ENCODE peak calls at places on chromosomes 12 and 14, in eight cellular contexts. X, F, L, E, T, H, Q and A are unnamed samples.

GRCh38 chr14:75831971-75832370 is 149.8 kb downstream of the TGFB3 start:
- DNase-seq in X (peak; percentile 71), F (no peak), L (peak; percentile 42), E (no peak), T (peak; percentile 44), H (peak; percentile 59), Q (no peak), A (peak; percentile 94)

GRCh38 chr14:92589213-92589852 is 75.8 kb downstream of the RIN3 start:
- DNase-seq in X (no peak), F (peak; percentile 45), L (peak; percentile 64), E (peak; percentile 42), T (peak; percentile 34), H (peak; percentile 52), Q (no peak), A (peak; percentile 56)

GRCh38 chr12:116148844-116149243 is 128.6 kb downstream of the MED13L start:
- DNase-seq in X (no peak), F (no peak), L (no peak), E (no peak), T (no peak), H (no peak), Q (no peak), A (peak; percentile 52)

GRCh38 chr12:99954724-99955123 is 30.0 kb downstream of the ANKS1B start:
- DNase-seq in X (no peak), F (peak; percentile 3), L (no peak), E (no peak), T (no peak), H (no peak), Q (no peak), A (no peak)

GRCh38 chr14:56351861-56352260 is 227.7 kb upstream of the TMEM260 start:
- DNase-seq in X (peak; percentile 57), F (no peak), L (peak; percentile 46), E (peak; percentile 33), T (no peak), H (peak; percentile 92), Q (no peak), A (peak; percentile 84)

GRCh38 chr12:49537709-49538601 is 875 bp upstream of the KCNH3 start:
- DNase-seq in X (no peak), F (peak; percentile 76), L (no peak), E (peak; percentile 69), T (peak; percentile 31), H (no peak), Q (no peak), A (peak; percentile 15)

GRCh38 chr14:102819176-102819628 is 42.0 kb downstream of the TRAF3 start:
- DNase-seq in X (peak; percentile 81), F (no peak), L (no peak), E (no peak), T (peak; percentile 45), H (no peak), Q (no peak), A (no peak)

GRCh38 chr12:56836800-56837663 is 73.9 kb downstream of the HSD17B6 start:
- DNase-seq in X (peak; percentile 84), F (no peak), L (peak; percentile 35), E (no peak), T (no peak), H (peak; percentile 72), Q (no peak), A (peak; percentile 74)

GRCh38 chr12:13701502-13701901 is 279.9 kb downstream of the GRIN2B start:
- DNase-seq in X (no peak), F (no peak), L (no peak), E (peak; percentile 3), T (no peak), H (no peak), Q (no peak), A (no peak)

GRCh38 chr14:31206536-31207286 is 882 bp downstream of the HECTD1 start:
- DNase-seq in X (no peak), F (peak; percentile 43), L (peak; percentile 30), E (peak; percentile 59), T (peak; percentile 40), H (no peak), Q (no peak), A (peak; percentile 16)

GRCh38 chr12:32743264-32743663 is 12.4 kb downstream of the YARS2 start:
- DNase-seq in X (no peak), F (no peak), L (no peak), E (no peak), T (no peak), H (no peak), Q (no peak), A (no peak)

GRCh38 chr12:122891661-122892525 is 4.0 kb downstream of the VPS37B start:
- DNase-seq in X (peak; percentile 89), F (peak; percentile 64), L (peak; percentile 75), E (peak; percentile 79), T (no peak), H (peak; percentile 88), Q (peak; percentile 68), A (peak; percentile 88)

GRCh38 chr12:88298761-88299242 is 156.7 kb downstream of the TMTC3 start:
- DNase-seq in X (peak; percentile 95), F (no peak), L (peak; percentile 57), E (peak; percentile 13), T (no peak), H (peak; percentile 73), Q (no peak), A (peak; percentile 88)

GRCh38 chr14:93059917-93060545 is 55.7 kb downstream of the ITPK1 start:
- DNase-seq in X (no peak), F (no peak), L (no peak), E (peak; percentile 58), T (no peak), H (no peak), Q (no peak), A (no peak)

GRCh38 chr12:112916270-112916669 is 9.5 kb downstream of the OAS1 start:
- DNase-seq in X (peak; percentile 77), F (no peak), L (peak; percentile 30), E (no peak), T (no peak), H (no peak), Q (no peak), A (peak; percentile 80)

GRCh38 chr12:26058308-26058707 is 66.5 kb downstream of the BHLHE41 start:
- DNase-seq in X (no peak), F (no peak), L (no peak), E (peak; percentile 22), T (no peak), H (no peak), Q (no peak), A (peak; percentile 16)

GRCh38 chr12:52147983-52148540 is 43.8 kb downstream of the KRT80 start:
- DNase-seq in X (no peak), F (no peak), L (no peak), E (no peak), T (no peak), H (no peak), Q (no peak), A (no peak)

GRCh38 chr14:66137076-66137475 is 349.1 kb upstream of the CCDC196 start:
- DNase-seq in X (no peak), F (no peak), L (no peak), E (no peak), T (peak; percentile 15), H (no peak), Q (no peak), A (no peak)

GRCh38 chr12:99334737-99335136 is 312.8 kb upstream of the GARIN6 start:
- DNase-seq in X (no peak), F (peak; percentile 9), L (no peak), E (no peak), T (no peak), H (no peak), Q (no peak), A (no peak)

GRCh38 chr14:95703341-95703740 is 10.6 kb downstream of the TCL1A start:
- DNase-seq in X (no peak), F (no peak), L (no peak), E (no peak), T (no peak), H (no peak), Q (no peak), A (no peak)
- H3K4me2 ChIP-seq in X (no peak overlapping the region), F (no peak overlapping the region), L (no peak overlapping the region), E (no peak overlapping the region), T (no peak overlapping the region), H (no peak overlapping the region), Q (no peak overlapping the region), A (no peak overlapping the region)

GRCh38 chr12:15621140-15621539 is 168.0 kb downstream of the EPS8 start:
- DNase-seq in X (no peak), F (no peak), L (no peak), E (no peak), T (no peak), H (no peak), Q (no peak), A (no peak)

GRCh38 chr12:15625075-15625474 is 164.1 kb downstream of the EPS8 start:
- DNase-seq in X (no peak), F (no peak), L (no peak), E (no peak), T (no peak), H (no peak), Q (no peak), A (peak; percentile 57)

DNA sequence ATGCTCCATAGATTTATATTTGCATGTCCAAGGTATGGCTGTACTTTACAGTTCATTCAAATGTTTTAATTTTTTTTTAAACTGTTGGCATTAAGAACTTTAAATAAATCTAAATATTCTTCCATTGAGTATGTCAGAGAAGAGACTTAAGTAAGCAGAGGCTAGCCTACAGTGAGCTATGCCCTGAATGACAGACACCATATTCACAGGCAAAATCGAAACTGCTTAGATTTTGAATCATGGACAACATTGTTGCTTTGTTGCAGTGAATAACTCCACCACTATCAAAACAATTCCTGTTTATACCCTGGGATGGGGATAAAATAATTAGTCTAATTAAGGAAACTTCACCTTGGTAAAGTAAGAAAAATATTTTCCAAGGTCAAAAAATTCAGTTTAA is 168.5 kb downstream of the EPS8 start:
- DNase-seq in X (no peak), F (no peak), L (no peak), E (no peak), T (no peak), H (no peak), Q (no peak), A (no peak)
- H3K27ac ChIP-seq in X (no peak overlapping the region), F (no peak overlapping the region), L (no peak overlapping the region), E (no peak overlapping the region), T (no peak overlapping the region), H (no peak overlapping the region), Q (no peak overlapping the region), A (no peak overlapping the region)

GRCh38 chr14:63453443-63453936 is 89.7 kb downstream of the PPP2R5E start:
- DNase-seq in X (no peak), F (no peak), L (no peak), E (no peak), T (peak; percentile 26), H (no peak), Q (no peak), A (no peak)
- H3K4me2 ChIP-seq in X (no peak overlapping the region), F (no peak overlapping the region), L (no peak overlapping the region), E (no peak overlapping the region), T (no peak overlapping the region), H (no peak overlapping the region), Q (no peak overlapping the region), A (no peak overlapping the region)

GRCh38 chr12:92574911-92575570 is 127.7 kb upstream of the PLEKHG7 start:
- DNase-seq in X (no peak), F (peak; percentile 23), L (no peak), E (no peak), T (peak; percentile 40), H (no peak), Q (no peak), A (no peak)

GRCh38 chr12:92571169-92571568 is 131.6 kb upstream of the PLEKHG7 start:
- DNase-seq in X (no peak), F (no peak), L (no peak), E (no peak), T (no peak), H (no peak), Q (no peak), A (no peak)

GRCh38 chr12:92573104-92573503 is 129.7 kb upstream of the PLEKHG7 start:
- DNase-seq in X (peak; percentile 96), F (no peak), L (no peak), E (no peak), T (no peak), H (no peak), Q (no peak), A (peak; percentile 71)

GRCh38 chr12:92571844-92572543 is 130.8 kb upstream of the PLEKHG7 start:
- DNase-seq in X (no peak), F (no peak), L (no peak), E (no peak), T (no peak), H (no peak), Q (no peak), A (no peak)

GRCh38 chr12:92574046-92574783 is 128.6 kb upstream of the PLEKHG7 start:
- DNase-seq in X (peak; percentile 68), F (peak; percentile 24), L (no peak), E (peak; percentile 70), T (no peak), H (peak; percentile 40), Q (no peak), A (peak; percentile 69)
- H3K27ac ChIP-seq in X (peak overlapping the region; percentile 89), F (no peak overlapping the region), L (no peak overlapping the region), E (no peak overlapping the region), T (peak overlapping the region; percentile 45), H (no peak overlapping the region), Q (no peak overlapping the region), A (peak overlapping the region; percentile 62)